ENCODE peak calls at places on chromosomes 5 and 9, in five cellular contexts. C, Q, N, K and F are unnamed samples.

GRCh38 chr5:87277279-87277835 is 9.7 kb downstream of the RASA1 start:
- DNase-seq in N (no peak), K (no peak), Q (no peak), C (no peak), F (no peak)

GRCh38 chr5:39208471-39208870 is 10.9 kb downstream of the FYB1 start:
- DNase-seq in N (no peak), Q (no peak), C (no peak), K (no peak), F (no peak)

GRCh38 chr5:173890195-173890951 is 2.2 kb downstream of the CPEB4 start:
- DNase-seq in Q (no peak), C (peak), K (no peak), N (no peak), F (peak)

GRCh38 chr9:94812343-94812742 is 85.8 kb downstream of the AOPEP start:
- DNase-seq in N (no peak), K (no peak), C (no peak), Q (no peak), F (peak)

GRCh38 chr5:147957906-147958305 is 51.6 kb upstream of the C5orf46 start:
- DNase-seq in C (no peak), K (no peak), N (no peak), Q (no peak), F (no peak)

GRCh38 chr9:101440714-101441230 is 5.2 kb upstream of the ALDOB start:
- DNase-seq in N (no peak), Q (no peak), C (no peak), K (no peak), F (no peak)

GRCh38 chr9:18748106-18748719 is 274.3 kb downstream of the ADAMTSL1 start:
- DNase-seq in Q (no peak), K (no peak), N (no peak), C (no peak), F (no peak)

GRCh38 chr5:8840237-8840636 is 705.6 kb downstream of the SEMA5A start:
- DNase-seq in K (no peak), Q (no peak), N (no peak), C (peak), F (no peak)

GRCh38 chr5:138574744-138575193 is 432 bp downstream of the HSPA9 start:
- DNase-seq in K (no peak), C (no peak), N (no peak), Q (no peak), F (peak)

GRCh38 chr5:174145821-174146220 is 100.3 kb downstream of the NSG2 start:
- DNase-seq in Q (no peak), N (no peak), K (no peak), C (peak), F (no peak)

GRCh38 chr9:126489604-126490593 is 123.8 kb upstream of the LMX1B start:
- DNase-seq in K (no peak), C (peak), Q (no peak), N (no peak), F (no peak)

GRCh38 chr5:146188358-146188757 is 5.9 kb upstream of the LARS1 start:
- DNase-seq in C (no peak), N (no peak), K (no peak), Q (no peak), F (peak)

GRCh38 chr5:123036391-123037103 is at the start of gene PPIC:
- DNase-seq in C (peak), N (peak), K (peak), Q (peak), F (peak)
- H3K4me3 ChIP-seq in C (peak), N (peak), K (peak), Q (peak), F (peak)

GRCh38 chr5:116525680-116526079 is 48.9 kb downstream of the SEMA6A start:
- DNase-seq in Q (no peak), K (no peak), C (no peak), N (no peak), F (no peak)

GRCh38 chr5:116524505-116524904 is 50.1 kb downstream of the SEMA6A start:
- DNase-seq in Q (no peak), N (no peak), K (no peak), C (no peak), F (no peak)

GRCh38 chr5:116524051-116524450 is 50.6 kb downstream of the SEMA6A start:
- DNase-seq in Q (no peak), N (no peak), K (no peak), C (no peak), F (no peak)

GRCh38 chr5:116522737-116523136 is 51.9 kb downstream of the SEMA6A start:
- DNase-seq in K (no peak), C (no peak), N (no peak), Q (no peak), F (no peak)

GRCh38 chr5:116524966-116525365 is 49.7 kb downstream of the SEMA6A start:
- DNase-seq in C (no peak), K (no peak), Q (no peak), N (no peak), F (no peak)
- TF ChIP-seq CTCF in C (no peak), K (no peak), Q (no peak), N (no peak), F (no peak)

GRCh38 chr5:172766287-172767104 is 4.5 kb downstream of the DUSP1 start:
- DNase-seq in C (no peak), Q (peak), N (peak), K (peak), F (peak)
- H3K4me3 ChIP-seq in C (no peak), Q (peak), N (peak), K (peak), F (no peak)

GRCh38 chr9:88174324-88174723 is 36.0 kb upstream of the SPATA31C2 start:
- DNase-seq in Q (no peak), N (no peak), C (peak), K (no peak), F (no peak)
- TF ChIP-seq CTCF in Q (no peak), N (no peak), C (peak), K (no peak), F (no peak)

GRCh38 chr9:86921141-86921868 is 26.0 kb downstream of the GAS1 start:
- DNase-seq in N (no peak), K (no peak), C (no peak), Q (no peak), F (no peak)
- H3K4me3 ChIP-seq in N (no peak), K (no peak), C (no peak), Q (no peak), F (no peak)

GRCh38 chr5:112684737-112685136 is 52.9 kb upstream of the APC start:
- DNase-seq in Q (no peak), N (peak), C (no peak), K (no peak), F (no peak)
- TF ChIP-seq CTCF in Q (no peak), N (no peak), C (no peak), K (no peak), F (no peak)

DNA sequence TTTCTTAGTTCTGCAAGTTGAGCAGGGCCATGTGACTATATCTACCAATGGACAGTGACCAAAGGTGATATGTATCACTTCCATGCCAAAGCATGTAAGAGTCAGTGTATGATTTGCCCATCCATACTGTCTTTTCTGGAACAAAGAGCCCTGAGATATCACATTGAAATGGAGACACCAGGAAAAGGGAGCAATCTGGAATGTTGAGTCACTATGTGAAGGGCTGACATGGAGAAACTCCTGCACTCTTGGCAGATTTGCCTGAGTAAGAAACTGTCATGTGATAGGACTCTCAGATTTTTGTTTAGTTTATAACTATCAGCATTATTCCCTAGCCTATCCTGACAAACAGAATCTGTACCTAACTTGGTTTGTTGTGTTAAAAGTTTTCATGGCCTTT is 29.8 kb upstream of the TMEM161B start:
- DNase-seq in C (no peak), N (peak), K (no peak), Q (no peak), F (peak)
- H3K4me3 ChIP-seq in C (no peak), N (no peak), K (no peak), Q (no peak), F (no peak)

GRCh38 chr9:6194934-6195333 is 20.7 kb upstream of the IL33 start:
- DNase-seq in K (no peak), C (no peak), Q (no peak), N (no peak), F (peak)
- TF ChIP-seq CTCF in K (no peak), C (peak), Q (no peak), N (peak), F (peak)

GRCh38 chr9:12784461-12785250 is 9.8 kb downstream of the LURAP1L start:
- DNase-seq in N (peak), K (no peak), Q (peak), C (no peak), F (peak)
- H3K4me3 ChIP-seq in N (no peak), K (no peak), Q (no peak), C (no peak), F (no peak)